ENCODE peak calls at places on chromosome 20, in eight cellular contexts. A, C, J, G, V, I, U and Q are unnamed samples.

GRCh38 chr20:21511850-21512633 is 1.8 kb downstream of the NKX2-2 start:
- DNase-seq in I (no peak), V (no peak), A (no peak), G (no peak), J (no peak), U (no peak), C (peak; percentile 43), Q (no peak)

GRCh38 chr20:34222208-34222607 is 19.0 kb upstream of the ASIP start:
- DNase-seq in G (no peak), C (no peak), J (peak; percentile 83), V (peak; percentile 98), I (no peak), U (peak; percentile 93), A (peak; percentile 97), Q (peak; percentile 88)

GRCh38 chr20:20594171-20594530 is 118.3 kb downstream of the RALGAPA2 start:
- DNase-seq in J (peak; percentile 35), A (no peak), G (no peak), V (peak; percentile 50), U (no peak), C (peak; percentile 49), I (no peak), Q (peak; percentile 25)

GRCh38 chr20:57930328-57930727 is 220.5 kb upstream of the PMEPA1 start:
- DNase-seq in J (no peak), V (no peak), I (no peak), U (no peak), C (no peak), G (no peak), A (no peak), Q (no peak)

GRCh38 chr20:45117581-45117980 is 2.6 kb upstream of the WFDC5 start:
- DNase-seq in J (no peak), V (no peak), I (no peak), A (no peak), G (no peak), C (no peak), U (no peak), Q (no peak)

GRCh38 chr20:49668181-49668877 is 45.3 kb downstream of the B4GALT5 start:
- DNase-seq in A (no peak), C (no peak), V (no peak), I (peak; percentile 19), J (no peak), U (no peak), G (peak; percentile 33), Q (no peak)

GRCh38 chr20:18613553-18613952 is 25.7 kb downstream of the DTD1 start:
- DNase-seq in J (no peak), G (no peak), V (peak; percentile 29), C (no peak), I (no peak), U (no peak), A (peak; percentile 14), Q (peak; percentile 12)

GRCh38 chr20:45934046-45934586 is 367 bp upstream of the PCIF1 start:
- DNase-seq in U (no peak), C (peak; percentile 40), G (peak; percentile 78), J (no peak), I (peak; percentile 70), V (peak; percentile 31), A (no peak), Q (no peak)

GRCh38 chr20:59391975-59392374 is 91.6 kb downstream of the EDN3 start:
- DNase-seq in J (no peak), V (no peak), U (no peak), I (no peak), A (no peak), G (no peak), C (no peak), Q (no peak)

GRCh38 chr20:56428388-56428787 is 16.3 kb downstream of the CASS4 start:
- DNase-seq in A (no peak), V (no peak), I (no peak), U (no peak), J (no peak), C (no peak), G (no peak), Q (no peak)

GRCh38 chr20:57829336-57829735 is 119.5 kb upstream of the PMEPA1 start:
- DNase-seq in J (no peak), U (no peak), A (no peak), V (no peak), G (no peak), I (no peak), C (no peak), Q (no peak)

GRCh38 chr20:62728781-62729300 is 20.2 kb downstream of the NTSR1 start:
- DNase-seq in I (peak; percentile 3), G (no peak), V (no peak), U (no peak), C (no peak), J (no peak), A (no peak), Q (no peak)

GRCh38 chr20:58719258-58719657 is 26.7 kb downstream of the NPEPL1 start:
- DNase-seq in I (peak; percentile 7), U (no peak), C (no peak), A (no peak), J (no peak), G (no peak), V (no peak), Q (no peak)

GRCh38 chr20:60454491-60454890 is 496.3 kb downstream of the CDH26 start:
- DNase-seq in J (no peak), U (no peak), C (no peak), I (no peak), A (no peak), V (no peak), G (no peak), Q (no peak)